ENCODE peak calls at places on chromosomes 7 and 10, in six cellular contexts. K is stomach, J is SJSA1, S is heart right ventricle, C is neuronal stem cell, I is heart left ventricle. P is an unnamed sample. For H3K4me1, the result is how much of the 10 kb centered on the place peaks cover.

GRCh38 chr10:127853868-127854768 is 38.6 kb downstream of the CLRN3 start:
- DNase-seq in K (peak), J (peak), S (peak), C (peak), I (peak), P (peak)

GRCh38 chr7:47954231-47954911 is 6.1 kb upstream of the PKD1L1 start:
- DNase-seq in K (no peak), J (no peak), S (no peak), C (no peak), I (no peak), P (no peak)

GRCh38 chr7:73452999-73453635 is 19.5 kb downstream of the FZD9 start:
- DNase-seq in K (no peak), J (no peak), S (no peak), C (no peak), I (no peak), P (no peak)

GRCh38 chr7:123355576-123356195 is 155.9 kb upstream of the SLC13A1 start:
- DNase-seq in K (no peak), J (peak), S (no peak), C (no peak), I (no peak), P (no peak)

GRCh38 chr7:105896407-105896842 is 20.0 kb upstream of the ATXN7L1 start:
- DNase-seq in K (no peak), J (no peak), S (no peak), C (no peak), I (no peak), P (peak)

GRCh38 chr10:114683162-114683561 is 25.1 kb upstream of the ABLIM1 start:
- DNase-seq in K (no peak), J (peak), S (no peak), C (no peak), I (no peak), P (no peak)

GRCh38 chr7:2825595-2826227 is 18.4 kb downstream of the GNA12 start:
- DNase-seq in K (no peak), J (no peak), S (no peak), C (no peak), I (no peak), P (no peak)

GRCh38 chr7:85004402-85004801 is 182.5 kb downstream of the SEMA3D start:
- DNase-seq in K (no peak), J (no peak), S (no peak), C (no peak), I (no peak), P (no peak)

GRCh38 chr10:119208553-119208940 is 1.2 kb downstream of the GRK5 start:
- DNase-seq in K (no peak), J (no peak), S (no peak), C (no peak), I (no peak), P (no peak)

GRCh38 chr10:943334-944033 is 12.0 kb upstream of the LARP4B start:
- DNase-seq in K (no peak), J (no peak), S (no peak), C (no peak), I (no peak), P (no peak)

GRCh38 chr7:137978464-137979237 is 23.2 kb downstream of the CREB3L2 start:
- DNase-seq in K (no peak), J (peak), S (peak), C (no peak), I (peak), P (no peak)

GRCh38 chr7:115297651-115298050 is 375.8 kb downstream of the MDFIC start:
- DNase-seq in K (peak), J (peak), S (no peak), C (no peak), I (no peak), P (no peak)

GRCh38 chr10:7085913-7086589 is 324.8 kb downstream of the SFMBT2 start:
- DNase-seq in K (no peak), J (no peak), S (peak), C (no peak), I (no peak), P (no peak)

GRCh38 chr10:122689146-122689807 is 10.4 kb downstream of the C10orf120 start:
- DNase-seq in K (no peak), J (no peak), S (no peak), C (no peak), I (no peak), P (no peak)

GRCh38 chr10:48249004-48249762 is 25.3 kb downstream of the FRMPD2 start:
- DNase-seq in K (no peak), J (peak), S (no peak), C (no peak), I (no peak), P (no peak)

GRCh38 chr7:133561361-133561760 is 308.5 kb downstream of the EXOC4 start:
- DNase-seq in K (no peak), J (no peak), S (no peak), C (no peak), I (no peak), P (no peak)

GRCh38 chr7:127600885-127601284 is 7.3 kb downstream of the FSCN3 start:
- DNase-seq in K (no peak), J (no peak), S (no peak), C (no peak), I (no peak), P (no peak)

GRCh38 chr7:47776335-47776734 is 171.9 kb downstream of the PKD1L1 start:
- DNase-seq in K (no peak), J (no peak), S (no peak), C (no peak), I (no peak), P (no peak)

GRCh38 chr10:101773923-101774588 is 1.9 kb downstream of the FGF8 start:
- DNase-seq in K (no peak), J (no peak), S (no peak), C (no peak), I (no peak), P (no peak)

GRCh38 chr7:51126324-51126723 is 190.3 kb downstream of the COBL start:
- DNase-seq in K (no peak), J (peak), S (no peak), C (no peak), I (no peak), P (no peak)

GRCh38 chr7:103636153-103636552 is 190.1 kb upstream of the SLC26A5 start:
- DNase-seq in K (no peak), J (no peak), S (no peak), C (peak), I (no peak), P (no peak)

GRCh38 chr7:117124585-117125220 is 171.4 kb downstream of the ST7 start:
- DNase-seq in K (peak), J (peak), S (peak), C (no peak), I (peak), P (peak)

GRCh38 chr10:26556756-26557640 is 118.9 kb downstream of the APBB1IP start:
- DNase-seq in K (no peak), J (no peak), S (no peak), C (peak), I (no peak), P (no peak)

GRCh38 chr10:79055892-79056291 is 12.9 kb upstream of the ZMIZ1 start:
- DNase-seq in K (peak), J (no peak), S (no peak), C (no peak), I (no peak), P (peak)

GRCh38 chr7:11424006-11424405 is 408.0 kb downstream of the THSD7A start:
- DNase-seq in K (no peak), J (no peak), S (no peak), C (no peak), I (no peak), P (no peak)

GRCh38 chr7:11428877-11429617 is 403.0 kb downstream of the THSD7A start:
- DNase-seq in K (no peak), J (no peak), S (no peak), C (no peak), I (no peak), P (no peak)

GRCh38 chr7:11430112-11430511 is 401.9 kb downstream of the THSD7A start:
- DNase-seq in K (no peak), J (no peak), S (no peak), C (no peak), I (no peak), P (no peak)

DNA sequence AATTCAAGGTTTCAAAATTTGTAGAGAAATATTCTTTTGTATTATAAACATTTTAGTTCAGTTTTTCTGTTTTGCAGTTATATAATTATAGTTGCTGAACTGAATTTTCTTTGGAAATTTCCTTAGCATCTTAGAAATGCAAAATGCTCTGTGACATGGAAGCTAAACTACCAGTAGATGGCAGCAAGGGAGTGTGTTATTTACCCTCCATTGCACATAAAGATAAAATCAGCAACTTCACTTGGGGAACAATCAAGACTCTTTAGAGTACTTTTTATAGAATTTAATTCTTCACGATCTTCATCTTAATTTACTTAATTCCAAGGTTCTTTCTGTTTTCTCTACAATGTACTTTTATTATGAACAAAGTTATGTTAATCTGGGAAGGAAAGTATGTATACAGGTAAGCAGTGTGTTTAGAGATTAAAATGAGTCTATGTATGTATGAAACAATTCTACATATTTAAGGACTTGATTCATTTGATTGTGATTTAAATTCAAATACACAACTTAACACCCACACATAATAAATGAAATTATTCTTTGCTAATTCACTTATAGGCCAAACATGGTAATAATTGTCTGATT is 404.2 kb downstream of the THSD7A start:
- DNase-seq in K (no peak), J (no peak), S (peak), C (peak), I (no peak), P (no peak)
- H3K27ac ChIP-seq in K (no peak), J (no peak), S (no peak), C (no peak), I (no peak), P (no peak)

DNA sequence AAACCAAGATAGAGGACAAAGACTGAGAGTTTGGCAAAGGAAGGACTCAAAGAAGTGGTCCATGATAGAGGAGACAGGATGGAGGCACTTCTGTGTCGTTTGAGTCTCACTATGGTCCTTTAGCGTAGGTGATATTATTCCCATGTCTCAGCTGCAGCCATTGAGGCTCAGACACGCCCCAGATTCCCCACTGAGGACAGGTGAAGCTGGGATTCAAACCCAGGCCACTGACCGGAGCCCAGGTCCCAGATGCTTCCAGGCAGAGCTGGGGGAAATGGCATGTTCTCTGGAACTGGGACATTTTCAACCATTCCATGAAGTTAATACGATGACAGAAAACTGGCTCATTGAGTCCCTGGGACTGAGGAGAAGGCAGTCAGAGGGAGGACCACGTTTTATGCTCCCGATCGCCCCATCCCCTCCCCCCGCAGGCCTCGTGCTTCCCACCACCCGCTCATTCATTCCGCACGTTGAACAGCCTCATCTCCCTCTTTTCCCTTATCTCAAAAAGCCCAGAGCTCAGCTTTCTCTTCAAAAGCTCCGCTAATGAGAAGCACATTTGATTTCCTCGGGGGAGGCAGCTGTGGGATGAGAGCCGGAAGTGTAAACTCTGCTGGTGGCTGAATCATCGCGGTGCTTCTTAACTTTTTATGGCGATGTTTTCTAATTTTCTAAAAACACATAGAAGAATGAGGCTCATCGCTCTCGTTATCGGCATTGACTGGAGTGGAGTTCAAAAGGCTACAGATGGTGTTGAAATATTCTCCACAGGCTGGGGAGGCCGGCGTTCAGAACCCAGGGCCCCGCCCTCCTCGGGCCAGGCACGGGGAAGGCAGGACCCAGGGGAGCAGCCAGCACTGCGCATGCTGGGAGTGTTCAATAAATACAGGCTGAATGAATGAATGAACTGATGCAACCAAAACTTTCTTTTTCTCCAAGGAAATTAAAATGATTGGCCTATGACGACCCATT is 64.0 kb downstream of the OAT start:
- DNase-seq in K (peak), J (no peak), S (peak), C (peak), I (peak), P (peak)
- H3K4me3 ChIP-seq in K (peak), J (peak), S (peak), C (peak), I (peak), P (peak)

GRCh38 chr7:69932034-69932628 is 333.9 kb downstream of the AUTS2 start:
- DNase-seq in K (no peak), J (no peak), S (peak), C (peak), I (no peak), P (no peak)
- H3K4me1 ChIP-seq in K (under half), J (under half), S (under half), C (under half), I (under half), P (under half)

GRCh38 chr7:111029141-111029572 is 61.8 kb upstream of the LRRN3 start:
- DNase-seq in K (no peak), J (no peak), S (no peak), C (no peak), I (no peak), P (no peak)
- H3K27ac ChIP-seq in K (no peak), J (no peak), S (no peak), C (no peak), I (no peak), P (no peak)

DNA sequence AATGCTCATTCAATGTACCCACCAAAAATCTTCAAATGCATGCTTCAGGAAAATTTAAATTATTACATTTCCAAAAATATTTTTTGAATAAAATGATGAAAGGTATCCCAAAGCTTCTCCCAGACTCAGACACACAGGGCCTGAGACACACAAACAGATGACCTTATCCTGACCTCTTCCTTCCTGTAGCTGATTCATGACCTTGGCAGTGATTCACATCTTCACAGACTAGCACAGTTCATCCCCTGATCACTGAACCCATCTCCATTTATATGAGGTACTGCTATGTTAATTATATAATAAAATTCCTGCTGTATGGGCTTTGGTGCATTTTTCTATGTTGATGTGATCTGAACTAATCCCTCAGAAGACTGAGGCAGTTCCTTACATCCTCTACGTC is 265.0 kb upstream of the GLI3 start:
- DNase-seq in K (no peak), J (no peak), S (no peak), C (no peak), I (no peak), P (no peak)
- H3K4me3 ChIP-seq in K (no peak), J (no peak), S (no peak), C (no peak), I (no peak), P (no peak)

P was measured in colonic mucosa.